ENCODE peak calls at places on chromosomes 2 and 18, in four cellular contexts. One of them, this sample, is unnamed.

GRCh38 chr18:48326901-48327675 is 82.1 kb downstream of the ZBTB7C start:
- DNase-seq in K562: no peak
- DNase-seq in SK-N-SH: no peak
- DNase-seq in GM12878: no peak
- DNase-seq in this sample: no peak

GRCh38 chr2:174145827-174146226 is 102.5 kb downstream of the OLA1 start:
- DNase-seq in K562: peak; percentile 55
- DNase-seq in SK-N-SH: no peak
- DNase-seq in GM12878: no peak
- DNase-seq in this sample: peak; percentile 26

GRCh38 chr2:58918138-58918537 is 677.0 kb upstream of the FANCL start:
- DNase-seq in K562: no peak
- DNase-seq in SK-N-SH: no peak
- DNase-seq in GM12878: no peak
- DNase-seq in this sample: no peak

GRCh38 chr2:134446431-134447091 is 192.7 kb downstream of the MGAT5 start:
- DNase-seq in K562: no peak
- DNase-seq in SK-N-SH: no peak
- DNase-seq in GM12878: no peak
- DNase-seq in this sample: no peak

GRCh38 chr2:43184339-43184895 is 42.0 kb downstream of the ZFP36L2 start:
- DNase-seq in K562: peak; percentile 89
- DNase-seq in SK-N-SH: no peak
- DNase-seq in GM12878: no peak
- DNase-seq in this sample: no peak

GRCh38 chr2:38178556-38179419 is 102.8 kb upstream of the CYP1B1 start:
- DNase-seq in K562: no peak
- DNase-seq in SK-N-SH: no peak
- DNase-seq in GM12878: peak; percentile 68
- DNase-seq in this sample: no peak

GRCh38 chr2:68223419-68223818 is 28.9 kb downstream of the PPP3R1 start:
- DNase-seq in K562: no peak
- DNase-seq in SK-N-SH: no peak
- DNase-seq in GM12878: no peak
- DNase-seq in this sample: no peak

GRCh38 chr2:86038291-86039081 is 67.2 kb downstream of the POLR1A start:
- DNase-seq in K562: no peak
- DNase-seq in SK-N-SH: no peak
- DNase-seq in GM12878: no peak
- DNase-seq in this sample: no peak

GRCh38 chr18:7065736-7066135 is 51.9 kb downstream of the LAMA1 start:
- DNase-seq in K562: no peak
- DNase-seq in SK-N-SH: no peak
- DNase-seq in GM12878: no peak
- DNase-seq in this sample: no peak

GRCh38 chr2:47205576-47206141 is 50.6 kb upstream of the STPG4 start:
- DNase-seq in K562: peak; percentile 82
- DNase-seq in SK-N-SH: peak; percentile 77
- DNase-seq in GM12878: no peak
- DNase-seq in this sample: no peak

GRCh38 chr18:70128271-70128670 is 77.2 kb downstream of the RTTN start:
- DNase-seq in K562: no peak
- DNase-seq in SK-N-SH: no peak
- DNase-seq in GM12878: no peak
- DNase-seq in this sample: no peak

GRCh38 chr18:70127307-70127828 is 78.1 kb downstream of the RTTN start:
- DNase-seq in K562: peak; percentile 5
- DNase-seq in SK-N-SH: no peak
- DNase-seq in GM12878: no peak
- DNase-seq in this sample: no peak

GRCh38 chr18:70135604-70136003 is 69.9 kb downstream of the RTTN start:
- DNase-seq in K562: no peak
- DNase-seq in SK-N-SH: no peak
- DNase-seq in GM12878: no peak
- DNase-seq in this sample: no peak

DNA sequence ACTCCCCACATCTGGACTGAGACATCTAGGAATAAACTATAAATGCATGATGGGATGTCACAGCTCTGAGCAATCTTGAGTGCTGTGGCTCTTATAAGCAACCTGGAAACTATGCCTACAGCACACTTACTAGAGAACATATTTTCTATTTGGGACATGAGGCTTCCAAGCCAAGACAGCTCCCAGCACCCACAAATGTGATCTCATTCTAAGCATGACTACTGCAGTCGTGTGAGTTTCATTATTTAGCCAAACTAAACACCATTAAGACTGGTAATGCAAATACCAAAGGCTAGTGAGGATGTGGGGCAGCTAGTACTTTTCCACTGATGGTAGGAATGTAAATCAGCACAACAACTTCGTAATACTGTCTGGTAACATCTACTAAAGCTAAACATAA is 72.5 kb downstream of the RTTN start:
- DNase-seq in K562: no peak
- DNase-seq in SK-N-SH: no peak
- DNase-seq in GM12878: no peak
- DNase-seq in this sample: no peak
- TF ChIP-seq USF1 in K562: no peak
- TF ChIP-seq USF1 in SK-N-SH: no peak
- TF ChIP-seq USF1 in GM12878: no peak
- TF ChIP-seq USF1 in this sample: no peak

GRCh38 chr2:220175967-220176366 is 548.5 kb downstream of the SLC4A3 start:
- DNase-seq in K562: no peak
- DNase-seq in SK-N-SH: no peak
- DNase-seq in GM12878: no peak
- DNase-seq in this sample: no peak
- TF ChIP-seq USF1 in K562: no peak
- TF ChIP-seq USF1 in SK-N-SH: no peak
- TF ChIP-seq USF1 in GM12878: no peak
- TF ChIP-seq USF1 in this sample: no peak

DNA sequence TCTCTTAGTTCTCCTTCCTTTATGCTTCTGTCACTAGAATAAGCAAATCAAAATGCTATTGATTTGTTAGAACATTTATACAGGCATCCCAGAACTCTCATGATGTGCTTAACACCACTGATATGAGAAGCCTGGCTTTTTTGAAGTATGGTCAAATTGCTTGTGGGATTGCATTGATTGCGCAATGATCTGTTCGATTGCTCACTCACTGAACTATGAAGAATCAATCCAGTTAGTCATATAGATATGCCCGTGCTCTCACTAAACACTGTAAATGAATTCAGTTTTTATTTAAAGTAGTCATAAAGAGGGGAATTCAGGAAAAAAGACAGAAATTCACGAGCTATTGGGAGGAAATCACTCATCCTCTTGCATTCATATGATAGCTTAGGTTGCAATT is 1237.8 kb downstream of the SUCLG1 start:
- DNase-seq in K562: no peak
- DNase-seq in SK-N-SH: no peak
- DNase-seq in GM12878: no peak
- DNase-seq in this sample: no peak
- TF ChIP-seq USF1 in K562: no peak
- TF ChIP-seq USF1 in SK-N-SH: no peak
- TF ChIP-seq USF1 in GM12878: no peak
- TF ChIP-seq USF1 in this sample: no peak

GRCh38 chr18:36405611-36406010 is 108.1 kb downstream of the FHOD3 start:
- DNase-seq in K562: no peak
- DNase-seq in SK-N-SH: no peak
- DNase-seq in GM12878: no peak
- DNase-seq in this sample: no peak
- TF ChIP-seq USF1 in K562: no peak
- TF ChIP-seq USF1 in SK-N-SH: no peak
- TF ChIP-seq USF1 in GM12878: no peak
- TF ChIP-seq USF1 in this sample: no peak

GRCh38 chr2:191245046-191245868 is at the start of gene MYO1B:
- DNase-seq in K562: peak; percentile 11
- DNase-seq in SK-N-SH: peak; percentile 94
- DNase-seq in GM12878: no peak
- DNase-seq in this sample: peak; percentile 86

GRCh38 chr2:191244350-191244749 is 854 bp upstream of the MYO1B start:
- DNase-seq in K562: no peak
- DNase-seq in SK-N-SH: no peak
- DNase-seq in GM12878: no peak
- DNase-seq in this sample: no peak

GRCh38 chr2:191247381-191248057 is 2.3 kb downstream of the MYO1B start:
- DNase-seq in K562: peak; percentile 1
- DNase-seq in SK-N-SH: peak; percentile 75
- DNase-seq in GM12878: no peak
- DNase-seq in this sample: no peak

GRCh38 chr2:191246820-191247380 is 1.7 kb downstream of the MYO1B start:
- DNase-seq in K562: no peak
- DNase-seq in SK-N-SH: peak; percentile 11
- DNase-seq in GM12878: no peak
- DNase-seq in this sample: no peak

DNA sequence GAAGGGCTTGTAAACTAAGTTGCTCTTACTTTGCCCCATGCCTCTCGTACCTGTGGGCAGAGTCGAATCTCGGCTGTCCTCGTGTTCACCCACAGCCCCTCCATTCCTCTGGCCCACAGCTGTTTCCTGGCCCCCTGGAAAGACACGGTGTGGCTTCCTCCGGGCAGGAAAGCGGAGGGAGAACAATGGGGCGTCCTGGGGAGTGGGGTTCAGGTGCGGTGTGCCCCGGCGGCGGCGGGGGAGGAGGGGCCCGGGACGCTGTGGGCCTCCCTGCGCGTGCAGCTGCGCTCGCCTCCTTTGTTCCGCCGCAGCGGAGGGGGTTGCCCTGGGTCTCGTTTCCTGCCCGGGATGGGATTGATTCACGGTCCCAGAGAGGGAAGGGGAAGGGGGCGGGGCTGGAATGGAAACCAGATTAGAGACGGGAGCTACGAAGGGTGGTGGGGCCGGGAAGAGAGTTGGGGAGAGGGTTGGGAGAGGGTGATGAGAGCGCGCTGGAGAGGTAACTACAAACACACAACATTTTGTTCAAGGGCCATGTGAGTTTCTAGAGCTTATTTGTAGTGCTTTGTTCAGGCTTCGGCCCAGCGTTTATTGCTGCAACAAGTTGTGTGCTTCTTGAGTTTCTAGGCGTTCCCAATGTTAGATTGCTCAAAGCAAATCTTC is 796 bp downstream of the MYO1B start:
- DNase-seq in K562: no peak
- DNase-seq in SK-N-SH: peak; percentile 79
- DNase-seq in GM12878: no peak
- DNase-seq in this sample: peak; percentile 92
- TF ChIP-seq USF1 in K562: no peak
- TF ChIP-seq USF1 in SK-N-SH: no peak
- TF ChIP-seq USF1 in GM12878: no peak
- TF ChIP-seq USF1 in this sample: no peak

GRCh38 chr2:191363267-191363666 is 118.1 kb downstream of the MYO1B start:
- DNase-seq in K562: no peak
- DNase-seq in SK-N-SH: no peak
- DNase-seq in GM12878: no peak
- DNase-seq in this sample: no peak

GRCh38 chr2:191360918-191361317 is 115.7 kb downstream of the MYO1B start:
- DNase-seq in K562: no peak
- DNase-seq in SK-N-SH: no peak
- DNase-seq in GM12878: no peak
- DNase-seq in this sample: no peak

GRCh38 chr2:191365089-191365488 is 119.9 kb downstream of the MYO1B start:
- DNase-seq in K562: no peak
- DNase-seq in SK-N-SH: no peak
- DNase-seq in GM12878: no peak
- DNase-seq in this sample: no peak

GRCh38 chr2:191366199-191366598 is 121.0 kb downstream of the MYO1B start:
- DNase-seq in K562: no peak
- DNase-seq in SK-N-SH: no peak
- DNase-seq in GM12878: no peak
- DNase-seq in this sample: no peak

DNA sequence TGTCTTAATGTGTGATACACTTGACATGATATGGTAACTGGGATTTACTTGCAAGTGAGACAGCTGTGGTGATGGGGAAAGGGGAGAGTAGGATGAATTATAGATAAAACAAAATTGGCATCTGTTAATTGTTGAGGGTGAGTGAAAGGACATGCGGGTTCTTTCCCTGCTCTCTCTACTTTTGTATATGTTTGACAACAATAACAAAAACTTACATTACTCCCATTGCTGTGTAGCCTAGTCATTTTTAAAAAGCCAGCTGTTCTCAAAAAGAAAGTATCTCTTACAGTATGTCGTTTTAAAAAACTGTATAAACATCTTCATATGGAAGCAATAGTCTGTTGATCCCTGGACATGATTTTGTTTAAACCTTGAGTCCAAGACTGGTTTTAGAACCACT is 117.6 kb downstream of the MYO1B start:
- DNase-seq in K562: no peak
- DNase-seq in SK-N-SH: no peak
- DNase-seq in GM12878: no peak
- DNase-seq in this sample: no peak
- TF ChIP-seq USF1 in K562: no peak
- TF ChIP-seq USF1 in SK-N-SH: no peak
- TF ChIP-seq USF1 in GM12878: no peak
- TF ChIP-seq USF1 in this sample: no peak

GRCh38 chr2:203583696-203584095 is 48.6 kb upstream of the RAPH1 start:
- DNase-seq in K562: no peak
- DNase-seq in SK-N-SH: no peak
- DNase-seq in GM12878: peak; percentile 61
- DNase-seq in this sample: no peak
- TF ChIP-seq USF1 in K562: no peak
- TF ChIP-seq USF1 in SK-N-SH: no peak
- TF ChIP-seq USF1 in GM12878: no peak
- TF ChIP-seq USF1 in this sample: no peak

DNA sequence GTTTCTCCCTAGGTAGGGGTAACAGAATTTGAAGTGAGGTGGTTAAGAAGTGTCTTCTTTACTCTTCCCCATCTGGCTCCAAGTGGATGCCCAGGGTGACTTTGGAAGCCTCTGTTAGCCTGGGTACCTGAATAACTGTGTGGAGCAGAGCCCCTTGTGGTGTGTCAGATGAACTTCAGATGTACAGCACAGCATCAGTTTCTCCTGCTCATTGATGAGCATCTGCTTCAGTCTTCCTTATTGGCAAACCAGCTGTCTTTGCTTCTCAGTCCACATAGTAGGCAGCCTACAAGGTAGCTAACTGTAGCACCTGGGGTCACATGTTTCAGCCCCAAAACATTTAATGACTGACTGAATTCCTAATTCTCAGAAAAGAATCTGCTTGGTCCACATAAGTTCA is 56.2 kb upstream of the ATP8B1 start:
- DNase-seq in K562: peak; percentile 35
- DNase-seq in SK-N-SH: no peak
- DNase-seq in GM12878: no peak
- DNase-seq in this sample: peak; percentile 20
- TF ChIP-seq USF1 in K562: no peak
- TF ChIP-seq USF1 in SK-N-SH: no peak
- TF ChIP-seq USF1 in GM12878: no peak
- TF ChIP-seq USF1 in this sample: no peak

GRCh38 chr2:152167070-152167469 is 8.5 kb downstream of the STAM2 start:
- DNase-seq in K562: peak; percentile 14
- DNase-seq in SK-N-SH: no peak
- DNase-seq in GM12878: no peak
- DNase-seq in this sample: no peak
- TF ChIP-seq USF1 in K562: no peak
- TF ChIP-seq USF1 in SK-N-SH: no peak
- TF ChIP-seq USF1 in GM12878: no peak
- TF ChIP-seq USF1 in this sample: no peak

This sample was measured in WTC11.